ENCODE peak calls at places on chromosomes 12 and 14, in ten cellular contexts. W is RWPE2, S is Caco-2, Y is endothelial cell, T is A549, N is ascending aorta, F is upper lobe of right lung, A is left lung, O is Calu3, Q is AG10803. K is an unnamed sample.

GRCh38 chr14:70254476-70254961 is 65.8 kb upstream of the SLC8A3 start:
- DNase-seq in W (no peak), S (peak; percentile 72), Y (peak; percentile 61), T (peak; percentile 56), N (no peak), F (peak; percentile 78), A (peak; percentile 84), O (peak; percentile 65), Q (peak; percentile 6), K (no peak)

GRCh38 chr12:38555620-38556596 is 239.3 kb downstream of the ALG10B start:
- DNase-seq in W (no peak), S (no peak), Y (no peak), T (peak; percentile 5), N (no peak), F (no peak), A (no peak), O (no peak), Q (no peak), K (no peak)

GRCh38 chr12:69672195-69672594 is 26.9 kb downstream of the BEST3 start:
- DNase-seq in W (no peak), S (no peak), Y (no peak), T (no peak), N (no peak), F (no peak), A (no peak), O (no peak), Q (no peak), K (no peak)

GRCh38 chr12:51197736-51198567 is 19.9 kb downstream of the POU6F1 start:
- DNase-seq in W (no peak), S (no peak), Y (no peak), T (no peak), N (no peak), F (no peak), A (peak; percentile 75), O (no peak), Q (no peak), K (no peak)

GRCh38 chr12:31931796-31932715 is 27.2 kb upstream of the RESF1 start:
- DNase-seq in W (no peak), S (no peak), Y (no peak), T (peak; percentile 29), N (no peak), F (no peak), A (no peak), O (no peak), Q (no peak), K (peak; percentile 49)

GRCh38 chr12:44246481-44247105 is 410.7 kb downstream of the TMEM117 start:
- DNase-seq in W (no peak), S (no peak), Y (no peak), T (no peak), N (no peak), F (no peak), A (no peak), O (no peak), Q (peak; percentile 23), K (no peak)

GRCh38 chr12:54352891-54353874 is 11.1 kb downstream of the GPR84 start:
- DNase-seq in W (no peak), S (no peak), Y (no peak), T (no peak), N (no peak), F (no peak), A (no peak), O (no peak), Q (peak; percentile 81), K (no peak)

GRCh38 chr12:96143827-96144226 is 50.3 kb upstream of the ELK3 start:
- DNase-seq in W (no peak), S (no peak), Y (no peak), T (no peak), N (no peak), F (no peak), A (no peak), O (no peak), Q (no peak), K (no peak)

GRCh38 chr14:62213516-62213915 is 451.3 kb downstream of the SNAPC1 start:
- DNase-seq in W (no peak), S (no peak), Y (no peak), T (no peak), N (no peak), F (no peak), A (no peak), O (no peak), Q (no peak), K (no peak)

GRCh38 chr12:127191124-127191523 is 1075.8 kb upstream of the TMEM132C start:
- DNase-seq in W (no peak), S (no peak), Y (no peak), T (no peak), N (no peak), F (no peak), A (no peak), O (no peak), Q (peak; percentile 61), K (no peak)

GRCh38 chr12:120658286-120659150 is 18.1 kb downstream of the CABP1 start:
- DNase-seq in W (no peak), S (no peak), Y (no peak), T (no peak), N (no peak), F (no peak), A (peak; percentile 58), O (no peak), Q (no peak), K (no peak)

GRCh38 chr14:54676822-54677708 is 110.1 kb downstream of the SAMD4A start:
- DNase-seq in W (no peak), S (no peak), Y (no peak), T (peak; percentile 64), N (peak; percentile 87), F (no peak), A (no peak), O (peak; percentile 14), Q (peak; percentile 97), K (no peak)

GRCh38 chr12:85036241-85036707 is at the start of the genes LRRIQ1 and TSPAN19:
- DNase-seq in W (peak; percentile 78), S (peak; percentile 71), Y (peak; percentile 78), T (peak; percentile 92), N (peak; percentile 67), F (peak; percentile 67), A (peak; percentile 58), O (peak; percentile 85), Q (peak; percentile 75), K (no peak)

GRCh38 chr12:32743264-32743663 is 12.4 kb downstream of the YARS2 start:
- DNase-seq in W (no peak), S (no peak), Y (no peak), T (no peak), N (no peak), F (no peak), A (no peak), O (no peak), Q (no peak), K (no peak)

GRCh38 chr12:64178122-64178521 is 44.0 kb downstream of the KICS2 start:
- DNase-seq in W (no peak), S (no peak), Y (no peak), T (no peak), N (no peak), F (no peak), A (no peak), O (no peak), Q (peak; percentile 74), K (no peak)

GRCh38 chr14:72904840-72905561 is 11.1 kb upstream of the DPF3 start:
- DNase-seq in W (no peak), S (peak; percentile 73), Y (peak; percentile 60), T (peak; percentile 69), N (peak; percentile 78), F (no peak), A (no peak), O (peak; percentile 63), Q (peak; percentile 85), K (peak; percentile 38)

GRCh38 chr14:54893151-54893760 is 9.4 kb downstream of the GCH1 start:
- DNase-seq in W (no peak), S (peak; percentile 49), Y (peak; percentile 30), T (peak; percentile 56), N (no peak), F (no peak), A (no peak), O (peak; percentile 49), Q (peak; percentile 54), K (no peak)

GRCh38 chr12:22712083-22712482 is 87.1 kb downstream of the ETNK1 start:
- DNase-seq in W (no peak), S (no peak), Y (no peak), T (no peak), N (no peak), F (no peak), A (peak; percentile 23), O (no peak), Q (no peak), K (no peak)

GRCh38 chr12:88153959-88154358 is 11.9 kb downstream of the TMTC3 start:
- DNase-seq in W (no peak), S (peak; percentile 27), Y (no peak), T (peak; percentile 55), N (no peak), F (no peak), A (no peak), O (peak; percentile 16), Q (peak; percentile 64), K (no peak)
- TF ChIP-seq CTCF in W (peak; percentile 80), S (peak; percentile 47), Y (peak; percentile 30), T (peak; percentile 73), N (no peak), F (peak; percentile 35), A (peak; percentile 22), O (peak; percentile 54), Q (peak; percentile 56), K (no peak)

DNA sequence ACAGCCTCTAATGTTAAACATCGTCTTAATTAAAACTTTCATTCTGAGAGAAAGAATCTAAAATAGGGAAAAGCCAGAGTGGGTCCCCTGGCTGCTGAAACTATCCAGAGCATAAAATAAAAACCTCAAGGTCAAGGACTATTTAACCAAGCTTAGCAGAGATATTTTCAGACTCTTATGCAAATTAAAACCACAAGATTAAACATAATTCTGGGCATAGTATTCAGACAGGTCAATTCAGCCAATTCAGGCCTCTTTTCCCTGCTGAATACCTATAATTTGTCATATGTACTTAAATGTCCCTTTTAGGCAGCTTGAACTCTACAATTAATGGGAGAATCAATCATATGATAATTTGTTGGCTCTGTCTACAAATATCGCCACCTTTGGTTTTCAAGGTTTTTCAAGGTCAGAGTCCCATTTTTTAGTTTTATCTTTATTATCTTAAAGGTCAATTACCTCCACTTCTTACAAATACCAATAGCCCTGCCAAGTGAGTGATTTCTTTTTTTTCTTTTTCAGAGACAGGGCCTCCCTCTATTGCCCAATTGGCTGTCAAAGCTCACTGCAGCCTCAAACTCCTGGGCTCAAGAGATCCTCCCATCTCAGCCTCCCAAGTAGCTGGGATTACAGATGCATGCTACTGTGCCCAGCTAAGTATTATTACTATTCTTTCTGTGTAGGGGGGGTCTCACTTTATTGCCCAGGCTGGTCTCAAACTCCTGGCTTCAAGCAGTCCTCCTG is 257.1 kb downstream of the PHLDA1 start:
- DNase-seq in W (no peak), S (no peak), Y (no peak), T (no peak), N (no peak), F (no peak), A (no peak), O (no peak), Q (no peak), K (no peak)
- TF ChIP-seq CTCF in W (no peak), S (no peak), Y (no peak), T (no peak), N (no peak), F (no peak), A (no peak), O (no peak), Q (no peak), K (no peak)

GRCh38 chr12:48980953-48981756 is 3.0 kb downstream of the WNT1 start:
- DNase-seq in W (peak; percentile 63), S (peak; percentile 84), Y (no peak), T (peak; percentile 57), N (no peak), F (peak; percentile 76), A (peak; percentile 75), O (no peak), Q (no peak), K (peak; percentile 53)
- TF ChIP-seq CTCF in W (peak; percentile 2), S (peak; percentile 47), Y (no peak), T (peak; percentile 38), N (peak; percentile 2), F (peak; percentile 23), A (peak; percentile 14), O (no peak), Q (no peak), K (peak; percentile 16)

GRCh38 chr12:5689773-5690172 is 255.3 kb downstream of the ANO2 start:
- DNase-seq in W (no peak), S (peak; percentile 29), Y (no peak), T (peak; percentile 11), N (no peak), F (no peak), A (no peak), O (no peak), Q (no peak), K (no peak)
- TF ChIP-seq CTCF in W (no peak), S (peak; percentile 23), Y (no peak), T (no peak), N (no peak), F (no peak), A (no peak), O (no peak), Q (peak; percentile 10), K (no peak)